ENCODE peak calls at places on chromosomes 2 and 18, in five cellular contexts. K is osteoblast, U is RWPE1, Y is AG04450, Q is PC-9. I is an unnamed sample.

GRCh38 chr2:120832296-120833070 is 96.8 kb downstream of the GLI2 start:
- DNase-seq in K (no peak), U (no peak), Y (no peak), Q (no peak), I (no peak)

GRCh38 chr2:200300650-200301314 is 5.7 kb upstream of the SPATS2L start:
- DNase-seq in K (no peak), U (peak; percentile 90), Y (no peak), Q (peak; percentile 73), I (no peak)

GRCh38 chr2:109376796-109377495 is 236.8 kb downstream of the SEPTIN10 start:
- DNase-seq in K (peak; percentile 80), U (no peak), Y (no peak), Q (no peak), I (no peak)

GRCh38 chr2:191851159-191851558 is 4.3 kb upstream of the CAVIN2 start:
- DNase-seq in K (no peak), U (no peak), Y (no peak), Q (no peak), I (no peak)

GRCh38 chr2:226580403-226580802 is 219.2 kb downstream of the IRS1 start:
- DNase-seq in K (no peak), U (no peak), Y (no peak), Q (no peak), I (no peak)

GRCh38 chr18:42028232-42028832 is 73.3 kb downstream of the PIK3C3 start:
- DNase-seq in K (peak; percentile 1), U (peak; percentile 2), Y (no peak), Q (no peak), I (no peak)

GRCh38 chr2:95530734-95531133 is 46.2 kb upstream of the TRIM43B start:
- DNase-seq in K (peak; percentile 91), U (no peak), Y (peak; percentile 21), Q (no peak), I (no peak)

GRCh38 chr2:205858781-205859478 is 176.6 kb downstream of the NRP2 start:
- DNase-seq in K (no peak), U (no peak), Y (no peak), Q (peak; percentile 19), I (no peak)

GRCh38 chr18:13530215-13530878 is 196.0 kb downstream of the FAM210A start:
- DNase-seq in K (no peak), U (no peak), Y (no peak), Q (no peak), I (no peak)

GRCh38 chr2:78351208-78351607 is 674.3 kb upstream of the REG3G start:
- DNase-seq in K (no peak), U (peak; percentile 13), Y (no peak), Q (no peak), I (no peak)

GRCh38 chr2:208369091-208369490 is 37.5 kb upstream of the PTH2R start:
- DNase-seq in K (no peak), U (peak; percentile 69), Y (no peak), Q (peak; percentile 25), I (no peak)

GRCh38 chr2:18924905-18925691 is 335.7 kb upstream of the NT5C1B start:
- DNase-seq in K (no peak), U (no peak), Y (peak; percentile 81), Q (no peak), I (no peak)

GRCh38 chr2:162317910-162318279 is 589 bp downstream of the IFIH1 start:
- DNase-seq in K (peak; percentile 49), U (peak; percentile 6), Y (no peak), Q (peak; percentile 27), I (no peak)

GRCh38 chr18:9488535-9488934 is 13.2 kb downstream of the RALBP1 start:
- DNase-seq in K (no peak), U (no peak), Y (no peak), Q (no peak), I (no peak)

GRCh38 chr2:96120991-96121390 is 4.6 kb upstream of the ADRA2B start:
- DNase-seq in K (peak; percentile 83), U (no peak), Y (no peak), Q (no peak), I (no peak)

GRCh38 chr18:28582724-28583123 is 405.8 kb upstream of the CDH2 start:
- DNase-seq in K (no peak), U (no peak), Y (no peak), Q (no peak), I (no peak)

GRCh38 chr18:48308027-48308635 is 101.1 kb downstream of the ZBTB7C start:
- DNase-seq in K (no peak), U (peak; percentile 30), Y (no peak), Q (peak; percentile 59), I (no peak)

GRCh38 chr2:55616509-55617159 is 788 bp downstream of the PPP4R3B start:
- DNase-seq in K (peak; percentile 77), U (peak; percentile 45), Y (no peak), Q (peak; percentile 45), I (no peak)

GRCh38 chr18:11998182-11998581 is 16.9 kb downstream of the IMPA2 start:
- DNase-seq in K (no peak), U (no peak), Y (no peak), Q (no peak), I (no peak)

GRCh38 chr2:112959109-112959591 is 18.7 kb upstream of the IL36G start:
- DNase-seq in K (no peak), U (no peak), Y (no peak), Q (no peak), I (no peak)

GRCh38 chr2:17429130-17429529 is 89.1 kb downstream of the RAD51AP2 start:
- DNase-seq in K (peak; percentile 5), U (peak; percentile 68), Y (no peak), Q (no peak), I (no peak)

GRCh38 chr2:794554-795244 is 117.5 kb upstream of the TMEM18 start:
- DNase-seq in K (peak; percentile 60), U (no peak), Y (no peak), Q (no peak), I (no peak)

DNA sequence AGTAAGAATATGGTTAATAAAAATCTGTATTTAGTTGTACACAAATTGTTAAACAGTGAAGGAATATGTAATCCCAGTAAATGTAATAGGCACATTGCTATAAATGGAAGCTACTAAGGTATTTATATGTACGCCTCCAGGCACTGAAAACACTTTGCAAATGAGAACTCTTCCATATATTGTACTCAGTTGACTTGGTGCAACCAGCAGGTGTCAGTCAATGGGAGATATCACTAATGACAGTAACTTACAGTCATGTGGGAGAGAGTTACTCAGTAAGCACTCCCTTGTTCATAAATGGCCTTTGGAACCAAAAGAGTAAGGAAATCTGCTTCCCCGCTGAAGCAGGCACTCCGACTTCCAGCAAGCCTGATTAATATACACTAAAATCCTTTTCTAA is 5.9 kb downstream of the MDH1 start:
- DNase-seq in K (no peak), U (no peak), Y (no peak), Q (no peak), I (no peak)
- TF ChIP-seq CTCF in K (peak; percentile 10), U (no peak), Y (no peak), Q (no peak), I (peak; percentile 6)

DNA sequence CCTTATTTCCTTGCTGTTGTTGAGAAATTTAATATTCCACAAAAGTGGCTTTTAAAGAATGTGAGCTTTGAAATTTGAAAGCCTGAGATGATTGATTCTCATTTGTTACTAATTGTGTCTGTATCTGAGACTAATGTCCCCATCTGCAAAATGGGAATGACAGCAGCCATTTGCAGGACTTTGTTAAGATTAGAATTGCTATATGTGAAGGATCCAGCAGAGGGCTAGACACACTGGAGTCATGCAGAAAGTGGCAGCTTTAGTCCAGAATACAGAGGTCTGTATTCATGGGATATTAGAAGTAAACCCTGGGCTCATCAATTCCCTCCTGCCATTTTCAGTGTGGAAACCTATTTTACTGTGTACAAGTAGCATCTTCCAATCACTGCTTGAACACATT is 296.5 kb upstream of the GYPC start:
- DNase-seq in K (no peak), U (peak; percentile 8), Y (no peak), Q (no peak), I (peak; percentile 10)
- TF ChIP-seq CTCF in K (no peak), U (peak; percentile 23), Y (no peak), Q (peak; percentile 62), I (peak; percentile 48)

GRCh38 chr2:74142340-74142739 is 5.4 kb downstream of the BOLA3 start:
- DNase-seq in K (no peak), U (no peak), Y (no peak), Q (no peak), I (no peak)
- TF ChIP-seq CTCF in K (peak; percentile 21), U (no peak), Y (peak; percentile 18), Q (peak; percentile 32), I (peak; percentile 45)

GRCh38 chr2:173962036-173962435 is 3.1 kb downstream of the SP3 start:
- DNase-seq in K (no peak), U (no peak), Y (no peak), Q (no peak), I (no peak)

GRCh38 chr2:173963817-173964564 is 1.2 kb downstream of the SP3 start:
- DNase-seq in K (peak; percentile 94), U (peak; percentile 80), Y (no peak), Q (peak; percentile 96), I (no peak)

GRCh38 chr2:173964565-173965371 is 405 bp downstream of the SP3 start:
- DNase-seq in K (peak; percentile 94), U (peak; percentile 67), Y (peak; percentile 71), Q (peak; percentile 90), I (no peak)

GRCh38 chr2:173962583-173963110 is 2.5 kb downstream of the SP3 start:
- DNase-seq in K (no peak), U (no peak), Y (no peak), Q (no peak), I (no peak)

DNA sequence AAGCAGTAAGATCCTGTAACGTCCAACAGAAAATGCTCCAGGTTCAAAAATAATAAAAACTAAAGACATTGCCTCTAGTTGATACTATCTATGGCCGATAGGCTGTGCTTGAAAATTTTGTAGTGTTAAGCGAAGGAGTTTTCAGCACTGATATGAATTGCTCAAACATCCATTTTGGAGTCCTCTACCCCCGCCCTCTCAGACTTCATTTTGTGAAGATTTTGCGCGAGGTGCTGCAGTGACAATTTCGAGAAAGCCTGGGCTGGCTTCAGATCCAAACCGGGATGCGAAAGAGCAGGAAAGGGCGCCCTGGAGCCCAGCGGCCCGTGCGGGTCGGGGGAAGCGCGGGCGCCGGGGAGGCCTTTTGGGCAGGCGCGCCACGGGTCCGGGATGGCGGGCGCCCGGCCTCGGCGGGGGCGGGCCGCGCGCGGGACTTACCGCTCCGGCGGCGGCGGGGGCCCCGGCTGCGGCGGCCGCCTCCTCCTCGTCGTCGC is 1.8 kb downstream of the SP3 start:
- DNase-seq in K (peak; percentile 90), U (peak; percentile 44), Y (no peak), Q (no peak), I (no peak)
- TF ChIP-seq CTCF in K (peak; percentile 35), U (no peak), Y (peak; percentile 43), Q (peak; percentile 70), I (peak; percentile 14)

GRCh38 chr2:203928849-203929248 is 7.7 kb upstream of the ICOS start:
- DNase-seq in K (no peak), U (no peak), Y (no peak), Q (no peak), I (no peak)
- TF ChIP-seq CTCF in K (peak; percentile 54), U (peak; percentile 13), Y (peak; percentile 43), Q (peak; percentile 55), I (peak; percentile 42)

GRCh38 chr2:160044728-160045127 is 17.7 kb downstream of the PLA2R1 start:
- DNase-seq in K (no peak), U (no peak), Y (no peak), Q (no peak), I (no peak)
- TF ChIP-seq CTCF in K (no peak), U (no peak), Y (no peak), Q (no peak), I (no peak)

I was measured in Panc1.